ENCODE peak calls at places on chromosomes 1 and 21, in seven cellular contexts. F, Z, K, N, H, Q and A are unnamed samples.

GRCh38 chr21:44063151-44063912 is 43.9 kb upstream of the PWP2 start:
- DNase-seq in F (no peak), Z (no peak), K (no peak), N (no peak), H (no peak), Q (no peak), A (no peak)

GRCh38 chr1:149967041-149967440 is 30.4 kb upstream of the MTMR11 start:
- DNase-seq in F (no peak), Z (no peak), K (no peak), N (no peak), H (no peak), Q (no peak), A (no peak)

GRCh38 chr21:45363921-45364463 is 41.0 kb upstream of the COL18A1 start:
- DNase-seq in F (peak), Z (no peak), K (peak), N (peak), H (no peak), Q (no peak), A (no peak)

GRCh38 chr1:64550505-64550904 is 80.6 kb downstream of the CACHD1 start:
- DNase-seq in F (no peak), Z (no peak), K (no peak), N (no peak), H (no peak), Q (no peak), A (no peak)

GRCh38 chr1:229798558-229798957 is 172.5 kb downstream of the URB2 start:
- DNase-seq in F (no peak), Z (no peak), K (no peak), N (no peak), H (no peak), Q (no peak), A (no peak)

GRCh38 chr1:232045571-232045970 is 419.0 kb downstream of the DISC1 start:
- DNase-seq in F (no peak), Z (no peak), K (peak), N (no peak), H (no peak), Q (no peak), A (no peak)

GRCh38 chr21:36113647-36114428 is 21.0 kb upstream of the CBR3 start:
- DNase-seq in F (no peak), Z (no peak), K (no peak), N (no peak), H (peak), Q (peak), A (no peak)

GRCh38 chr1:97144527-97144926 is 422.9 kb downstream of the PTBP2 start:
- DNase-seq in F (no peak), Z (no peak), K (peak), N (no peak), H (no peak), Q (no peak), A (no peak)

GRCh38 chr21:18244721-18245486 is at the start of gene CHODL:
- DNase-seq in F (no peak), Z (peak), K (no peak), N (no peak), H (no peak), Q (no peak), A (peak)

GRCh38 chr1:157966034-157966671 is 27.3 kb upstream of the KIRREL1 start:
- DNase-seq in F (peak), Z (no peak), K (no peak), N (no peak), H (no peak), Q (no peak), A (no peak)

GRCh38 chr1:153291514-153291913 is 21.2 kb downstream of the PGLYRP3 start:
- DNase-seq in F (no peak), Z (no peak), K (no peak), N (peak), H (no peak), Q (no peak), A (no peak)

GRCh38 chr1:169546087-169546995 is 39.9 kb downstream of the F5 start:
- DNase-seq in F (peak), Z (peak), K (peak), N (peak), H (no peak), Q (peak), A (peak)

GRCh38 chr21:18517905-18518566 is 114.5 kb upstream of the TMPRSS15 start:
- DNase-seq in F (no peak), Z (peak), K (no peak), N (no peak), H (no peak), Q (no peak), A (no peak)

GRCh38 chr1:20530901-20531300 is 21.5 kb upstream of the FAM43B start:
- DNase-seq in F (no peak), Z (no peak), K (peak), N (no peak), H (no peak), Q (no peak), A (no peak)

GRCh38 chr1:167121375-167122120 is 27.7 kb downstream of the STYXL2 start:
- DNase-seq in F (peak), Z (peak), K (peak), N (no peak), H (peak), Q (peak), A (peak)

GRCh38 chr21:45319461-45320211 is 31.9 kb upstream of the POFUT2 start:
- DNase-seq in F (peak), Z (no peak), K (no peak), N (no peak), H (peak), Q (no peak), A (no peak)

GRCh38 chr21:35528109-35529042 is 479.3 kb upstream of the RUNX1 start:
- DNase-seq in F (peak), Z (no peak), K (no peak), N (peak), H (peak), Q (peak), A (no peak)

GRCh38 chr1:7339953-7340352 is 431.1 kb upstream of the VAMP3 start:
- DNase-seq in F (no peak), Z (no peak), K (no peak), N (no peak), H (no peak), Q (no peak), A (no peak)

GRCh38 chr1:183702087-183702812 is 49.1 kb upstream of the APOBEC4 start:
- DNase-seq in F (peak), Z (no peak), K (peak), N (no peak), H (no peak), Q (no peak), A (no peak)

GRCh38 chr1:185267278-185267677 is 49.8 kb downstream of the IVNS1ABP start:
- DNase-seq in F (no peak), Z (no peak), K (no peak), N (no peak), H (no peak), Q (no peak), A (no peak)

GRCh38 chr1:58204284-58204683 is 342.2 kb downstream of the OMA1 start:
- DNase-seq in F (no peak), Z (no peak), K (no peak), N (no peak), H (no peak), Q (no peak), A (no peak)

GRCh38 chr1:150572918-150573647 is 6.3 kb downstream of the MCL1 start:
- DNase-seq in F (no peak), Z (no peak), K (no peak), N (peak), H (peak), Q (no peak), A (no peak)

GRCh38 chr1:223765036-223765718 is 52.8 kb downstream of the CAPN2 start:
- DNase-seq in F (no peak), Z (no peak), K (no peak), N (no peak), H (no peak), Q (no peak), A (peak)

GRCh38 chr21:41752231-41752681 is 14.6 kb downstream of the RIPK4 start:
- DNase-seq in F (no peak), Z (no peak), K (peak), N (no peak), H (no peak), Q (no peak), A (no peak)

DNA sequence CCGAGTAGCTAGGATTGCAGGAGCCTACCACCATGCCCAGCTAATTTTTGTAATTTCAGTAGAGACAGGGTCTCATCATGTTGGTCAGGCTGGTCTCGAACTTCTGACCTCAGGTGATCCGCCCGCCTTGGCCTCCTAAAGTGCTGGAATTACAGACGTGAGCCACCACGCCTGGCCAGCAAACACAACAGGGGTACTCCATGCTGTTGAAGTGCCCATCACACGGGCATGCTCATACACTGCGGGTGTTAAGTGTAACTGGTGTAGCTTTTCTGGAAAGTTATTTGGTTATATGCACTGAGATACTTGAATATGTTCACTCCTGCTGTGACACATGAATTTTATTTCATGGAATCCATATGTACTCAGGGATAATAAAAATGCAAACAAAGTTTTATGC is 9.3 kb downstream of the SRSF4 start:
- DNase-seq in F (no peak), Z (no peak), K (no peak), N (no peak), H (peak), Q (no peak), A (no peak)
- TF ChIP-seq CTCF in F (no peak), Z (no peak), K (no peak), N (no peak), H (no peak), Q (no peak), A (no peak)

GRCh38 chr1:172778461-172779455 is 119.9 kb downstream of the FASLG start:
- DNase-seq in F (peak), Z (no peak), K (no peak), N (peak), H (no peak), Q (no peak), A (no peak)
- TF ChIP-seq CTCF in F (no peak), Z (peak), K (peak), N (peak), H (peak), Q (peak), A (peak)

GRCh38 chr1:118304722-118305344 is 119.8 kb upstream of the SPAG17 start:
- DNase-seq in F (no peak), Z (peak), K (no peak), N (no peak), H (no peak), Q (no peak), A (no peak)
- TF ChIP-seq CTCF in F (no peak), Z (peak), K (peak), N (no peak), H (no peak), Q (no peak), A (peak)

GRCh38 chr1:201312298-201312697 is 29.0 kb downstream of the PKP1 start:
- DNase-seq in F (no peak), Z (no peak), K (peak), N (no peak), H (no peak), Q (no peak), A (no peak)
- TF ChIP-seq CTCF in F (no peak), Z (no peak), K (peak), N (no peak), H (no peak), Q (no peak), A (no peak)

GRCh38 chr21:37233551-37234146 is 33.5 kb downstream of the VPS26C start:
- DNase-seq in F (no peak), Z (no peak), K (no peak), N (no peak), H (no peak), Q (no peak), A (no peak)

GRCh38 chr21:37232274-37233018 is 34.7 kb downstream of the VPS26C start:
- DNase-seq in F (no peak), Z (no peak), K (no peak), N (peak), H (no peak), Q (no peak), A (no peak)

GRCh38 chr21:37230632-37231246 is 36.4 kb downstream of the VPS26C start:
- DNase-seq in F (no peak), Z (no peak), K (no peak), N (no peak), H (no peak), Q (no peak), A (no peak)

GRCh38 chr21:37231247-37231645 is 35.9 kb downstream of the VPS26C start:
- DNase-seq in F (no peak), Z (no peak), K (no peak), N (no peak), H (no peak), Q (no peak), A (no peak)

GRCh38 chr21:37231671-37232070 is 35.5 kb downstream of the VPS26C start:
- DNase-seq in F (no peak), Z (no peak), K (no peak), N (no peak), H (no peak), Q (no peak), A (no peak)
- TF ChIP-seq CTCF in F (no peak), Z (no peak), K (no peak), N (no peak), H (no peak), Q (no peak), A (no peak)

DNA sequence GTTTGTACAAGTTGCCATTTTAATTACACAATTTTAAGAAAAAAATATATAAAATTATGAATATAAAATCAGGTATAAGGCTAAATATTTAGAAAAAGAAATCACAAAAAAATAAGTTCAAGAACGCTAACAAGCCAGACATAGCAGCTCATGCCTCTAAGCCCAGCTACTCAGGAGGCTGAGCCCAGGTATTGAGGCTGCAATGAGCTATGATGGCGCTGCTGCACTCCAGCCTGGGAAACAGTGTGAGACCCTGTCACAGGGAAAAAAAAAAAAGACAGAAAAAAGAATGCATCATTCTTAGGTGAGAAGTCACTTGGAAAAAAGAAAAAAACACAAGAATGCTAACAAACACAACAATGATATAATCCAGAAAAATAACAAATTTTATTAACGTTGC is 112.3 kb upstream of the PRDX6 start:
- DNase-seq in F (no peak), Z (no peak), K (no peak), N (no peak), H (no peak), Q (no peak), A (no peak)
- TF ChIP-seq CTCF in F (no peak), Z (no peak), K (no peak), N (no peak), H (no peak), Q (no peak), A (no peak)